ENCODE peak calls at places on chromosome 16, in seven cellular contexts. F, M, Q, V, T, U and C are unnamed samples.

GRCh38 chr16:66801320-66802105 is at the start of gene TERB1:
- DNase-seq in M (no peak), U (no peak), T (no peak), Q (no peak), V (peak; percentile 24), F (no peak), C (no peak)

GRCh38 chr16:14365200-14365851 is 264.7 kb downstream of the PARN start:
- DNase-seq in Q (no peak), F (no peak), U (no peak), M (no peak), T (no peak), V (no peak), C (no peak)

GRCh38 chr16:19754644-19755036 is 36.6 kb downstream of the IQCK start:
- DNase-seq in Q (no peak), F (no peak), U (no peak), V (no peak), T (no peak), M (no peak), C (no peak)

GRCh38 chr16:68737046-68737729 is at the start of gene CDH1:
- DNase-seq in T (peak; percentile 44), Q (no peak), V (peak; percentile 99), F (no peak), M (no peak), U (no peak), C (no peak)

GRCh38 chr16:2507052-2507678 is 6.6 kb upstream of the ATP6V0C start:
- DNase-seq in Q (no peak), V (no peak), F (no peak), T (no peak), M (no peak), U (no peak), C (peak; percentile 79)

GRCh38 chr16:3023415-3023668 is 400 bp downstream of the HCFC1R1 start:
- DNase-seq in T (no peak), U (no peak), V (no peak), M (no peak), F (no peak), Q (no peak), C (no peak)

GRCh38 chr16:87602821-87603683 is 744 bp downstream of the JPH3 start:
- DNase-seq in V (peak; percentile 55), M (no peak), Q (no peak), F (peak; percentile 27), T (peak; percentile 17), U (no peak), C (no peak)

GRCh38 chr16:66695935-66696668 is 441 bp downstream of the CMTM4 start:
- DNase-seq in T (no peak), U (no peak), V (peak; percentile 61), F (peak; percentile 34), Q (no peak), M (no peak), C (no peak)

GRCh38 chr16:73209190-73209589 is 161.3 kb upstream of the ZFHX3 start:
- DNase-seq in F (no peak), U (no peak), T (no peak), M (no peak), Q (no peak), V (no peak), C (no peak)

GRCh38 chr16:15782573-15783365 is 74.1 kb downstream of the MYH11 start:
- DNase-seq in T (no peak), V (peak; percentile 24), F (peak; percentile 26), Q (no peak), M (peak; percentile 55), U (no peak), C (no peak)

GRCh38 chr16:6958184-6958583 is 374.5 kb upstream of the RBFOX1 start:
- DNase-seq in T (no peak), M (no peak), V (no peak), F (no peak), U (no peak), Q (no peak), C (no peak)

GRCh38 chr16:66660422-66661209 is 35.9 kb downstream of the CMTM4 start:
- DNase-seq in M (peak; percentile 44), V (peak; percentile 24), U (peak; percentile 20), F (peak; percentile 73), Q (no peak), T (no peak), C (no peak)

GRCh38 chr16:85774136-85774535 is 23.2 kb upstream of the C16orf74 start:
- DNase-seq in U (no peak), Q (no peak), V (no peak), M (no peak), T (no peak), F (no peak), C (no peak)

GRCh38 chr16:31010539-31010938 is at the start of gene STX1B:
- DNase-seq in U (no peak), T (peak; percentile 54), V (peak; percentile 90), F (peak; percentile 89), Q (no peak), M (no peak), C (no peak)

GRCh38 chr16:90032664-90033346 is 13.5 kb upstream of the DBNDD1 start:
- DNase-seq in Q (no peak), M (no peak), T (no peak), F (no peak), V (no peak), U (no peak), C (no peak)

GRCh38 chr16:51960931-51961330 is 586.0 kb downstream of the TOX3 start:
- DNase-seq in T (no peak), U (no peak), M (no peak), V (no peak), F (no peak), Q (no peak), C (no peak)

GRCh38 chr16:85126383-85126730 is 14.1 kb upstream of the CIBAR2 start:
- DNase-seq in Q (no peak), U (no peak), T (no peak), V (no peak), F (no peak), M (no peak), C (no peak)

GRCh38 chr16:58366247-58367031 is 25.8 kb upstream of the GINS3 start:
- DNase-seq in T (no peak), Q (no peak), V (no peak), M (peak; percentile 99), U (no peak), F (no peak), C (no peak)

GRCh38 chr16:4138735-4139134 is 22.5 kb upstream of the ADCY9 start:
- DNase-seq in V (no peak), Q (no peak), U (no peak), M (no peak), T (no peak), F (no peak), C (no peak)

GRCh38 chr16:5004311-5004710 is 29.4 kb downstream of the NAGPA start:
- DNase-seq in V (no peak), F (no peak), M (no peak), Q (no peak), T (no peak), U (no peak), C (no peak)

GRCh38 chr16:68902376-68903345 is 59.3 kb downstream of the TANGO6 start:
- DNase-seq in Q (no peak), V (peak; percentile 54), F (peak; percentile 67), T (no peak), M (peak; percentile 28), U (no peak), C (peak; percentile 48)

GRCh38 chr16:54277845-54278703 is 8.5 kb downstream of the IRX3 start:
- DNase-seq in F (no peak), U (no peak), M (no peak), V (no peak), T (no peak), Q (no peak), C (no peak)

GRCh38 chr16:23826528-23827244 is 9.1 kb upstream of the PRKCB start:
- DNase-seq in U (peak; percentile 63), Q (no peak), M (no peak), V (no peak), F (no peak), T (no peak), C (peak; percentile 92)

GRCh38 chr16:85002643-85003042 is 8.7 kb downstream of the ZDHHC7 start:
- DNase-seq in F (no peak), V (no peak), U (no peak), T (no peak), Q (no peak), M (no peak), C (no peak)

GRCh38 chr16:51683882-51684281 is 532.8 kb upstream of the SALL1 start:
- DNase-seq in T (no peak), U (no peak), M (no peak), F (no peak), V (no peak), Q (no peak), C (no peak)

GRCh38 chr16:2308089-2308962 is 32.2 kb downstream of the ABCA3 start:
- DNase-seq in T (no peak), Q (no peak), U (no peak), M (no peak), F (no peak), V (no peak), C (no peak)

GRCh38 chr16:77974883-77975282 is 47.5 kb upstream of the CLEC3A start:
- DNase-seq in Q (no peak), T (no peak), V (peak; percentile 31), M (no peak), F (no peak), U (no peak), C (no peak)

GRCh38 chr16:19715566-19715965 is 2.5 kb downstream of the KNOP1 start:
- DNase-seq in Q (no peak), F (no peak), T (no peak), V (no peak), M (no peak), U (no peak), C (no peak)

GRCh38 chr16:53084736-53085538 is 30.1 kb downstream of the CHD9 start:
- DNase-seq in M (no peak), U (no peak), T (no peak), V (no peak), F (no peak), Q (no peak), C (no peak)

GRCh38 chr16:16917201-16917600 is 538.3 kb downstream of the NPIPA7 start:
- DNase-seq in F (no peak), V (no peak), U (no peak), Q (no peak), T (no peak), M (no peak), C (no peak)

GRCh38 chr16:77288222-77288621 is 89.0 kb downstream of the SYCE1L start:
- DNase-seq in U (no peak), T (no peak), V (no peak), Q (no peak), M (peak; percentile 48), F (no peak), C (no peak)

GRCh38 chr16:90057738-90058173 is 19.4 kb downstream of the PRDM7 start:
- DNase-seq in F (no peak), V (no peak), Q (no peak), M (no peak), T (no peak), U (no peak), C (no peak)

GRCh38 chr16:866252-866651 is 65.7 kb upstream of the GNG13 start:
- DNase-seq in Q (no peak), M (no peak), U (no peak), F (no peak), T (no peak), V (no peak), C (no peak)

GRCh38 chr16:87464691-87465300 is 28.0 kb downstream of the ZCCHC14 start:
- DNase-seq in Q (no peak), U (peak; percentile 90), T (peak; percentile 59), V (no peak), M (no peak), F (no peak), C (peak; percentile 68)

GRCh38 chr16:58365623-58366022 is 26.6 kb upstream of the GINS3 start:
- DNase-seq in M (no peak), V (no peak), Q (no peak), U (no peak), T (no peak), F (no peak), C (no peak)

GRCh38 chr16:21264226-21265036 is 13.7 kb downstream of the CRYM start:
- DNase-seq in F (peak; percentile 40), T (no peak), M (no peak), U (no peak), V (no peak), Q (no peak), C (no peak)

GRCh38 chr16:88856122-88856827 is 472 bp downstream of the GALNS start:
- DNase-seq in Q (no peak), T (peak; percentile 9), U (no peak), F (no peak), V (peak; percentile 55), M (no peak), C (peak; percentile 24)